ENCODE peak calls at places on chromosomes 13 and 19, in seven cellular contexts. C is left ventricle myocardium inferior, T is adrenal gland, J is A549, H is endodermal cell, W is lung, P is IMR-90. U is an unnamed sample.

GRCh38 chr19:49338691-49339363 is 3.6 kb downstream of the CD37 start:
- DNase-seq in J (peak), P (no peak), T (peak), H (peak), C (peak), W (peak), U (peak)

GRCh38 chr13:68982961-68983619 is 1124.5 kb upstream of the ATXN8OS start:
- DNase-seq in W (no peak), T (no peak), J (no peak), C (no peak), P (no peak), H (peak), U (no peak)

GRCh38 chr19:12828494-12828893 is 5.9 kb downstream of the RTBDN start:
- DNase-seq in P (no peak), T (peak), J (no peak), W (no peak), H (peak), C (no peak), U (peak)

GRCh38 chr13:103386341-103386740 is 320.1 kb upstream of the SLC10A2 start:
- DNase-seq in H (no peak), W (no peak), C (no peak), P (no peak), T (peak), J (peak), U (peak)

GRCh38 chr19:48914181-48914580 is 14.1 kb downstream of the NUCB1 start:
- DNase-seq in P (no peak), J (no peak), W (no peak), T (no peak), C (no peak), H (no peak), U (no peak)

GRCh38 chr13:51806571-51806970 is 2.6 kb upstream of the DHRS12 start:
- DNase-seq in J (peak), P (peak), C (no peak), T (peak), H (no peak), W (no peak), U (peak)

GRCh38 chr13:60463787-60464186 is 66.8 kb downstream of the TDRD3 start:
- DNase-seq in H (no peak), J (no peak), T (no peak), W (no peak), C (no peak), P (no peak), U (no peak)

GRCh38 chr13:23656637-23657036 is 86.4 kb downstream of the TNFRSF19 start:
- DNase-seq in T (peak), J (no peak), P (peak), H (no peak), W (no peak), C (no peak), U (peak)

GRCh38 chr13:27919934-27920676 is at the start of gene PDX1:
- DNase-seq in H (peak), J (no peak), T (peak), W (peak), C (peak), P (no peak), U (no peak)

GRCh38 chr19:33522371-33522662 is 726 bp upstream of the PEPD start:
- DNase-seq in J (no peak), H (no peak), W (no peak), P (no peak), C (no peak), T (no peak), U (no peak)
- H3K4me3 ChIP-seq in J (peak), H (peak), W (no peak), P (no peak), C (peak), T (no peak), U (peak)

GRCh38 chr19:38869836-38870607 is 8.1 kb downstream of the RINL start:
- DNase-seq in P (peak), W (peak), J (peak), H (peak), C (peak), T (peak), U (peak)
- TF ChIP-seq CTCF in P (peak), W (peak), J (peak), H (peak), C (peak), T (peak), U (peak)

GRCh38 chr19:18328340-18329034 is 5.6 kb upstream of the LSM4 start:
- DNase-seq in P (peak), W (peak), J (peak), H (peak), T (peak), C (peak), U (peak)
- H3K4me3 ChIP-seq in P (peak), W (no peak), J (peak), H (peak), T (no peak), C (peak), U (peak)

DNA sequence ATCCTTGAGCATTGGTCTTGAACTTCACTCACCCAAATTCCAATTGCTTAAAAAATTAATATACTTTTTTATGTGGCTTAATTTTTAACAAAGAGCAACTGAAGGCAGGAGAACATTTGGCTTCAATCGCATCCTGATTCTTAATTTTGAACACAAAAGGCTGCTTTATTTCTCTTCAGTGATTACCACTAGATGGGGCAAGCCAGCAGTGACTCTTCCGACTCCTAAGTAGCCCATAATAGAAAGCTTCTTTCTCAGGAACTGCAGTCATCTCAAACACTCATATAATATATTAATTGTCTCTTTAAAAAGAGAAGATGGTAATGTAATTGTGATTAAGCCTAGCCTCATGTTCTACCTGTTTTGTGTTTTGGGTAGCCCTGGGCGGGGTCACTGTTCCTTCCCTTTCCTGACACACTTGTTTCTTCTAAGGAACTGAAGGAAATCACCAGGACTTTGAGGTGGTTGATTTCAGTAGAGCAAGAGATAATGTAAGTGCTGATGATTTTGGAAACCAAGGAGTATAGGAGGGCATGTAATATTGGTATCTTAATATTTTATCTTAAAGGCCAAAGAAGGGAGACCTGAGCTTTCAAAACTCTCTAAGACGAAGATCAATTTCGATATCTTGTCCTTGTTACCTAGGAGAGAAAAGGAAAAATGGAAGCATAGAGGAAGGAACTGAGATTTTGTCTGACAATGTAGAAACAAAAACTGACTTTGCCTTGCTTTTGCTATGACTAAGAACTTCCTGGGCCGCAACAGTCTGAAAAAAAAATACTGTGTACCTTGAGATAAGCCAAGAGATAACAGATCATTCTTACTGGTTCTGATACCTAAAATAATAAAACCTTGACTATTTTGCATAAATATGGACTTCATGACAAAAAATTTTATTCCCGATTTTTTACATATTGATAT is 73.1 kb downstream of the TNFSF13B start:
- DNase-seq in J (peak), T (no peak), P (peak), H (no peak), W (no peak), C (no peak), U (peak)
- TF ChIP-seq CTCF in J (peak), T (peak), P (peak), H (peak), W (peak), C (peak), U (peak)

GRCh38 chr13:21142766-21143165 is 33.6 kb downstream of the SKA3 start:
- DNase-seq in J (no peak), P (no peak), C (no peak), W (no peak), H (no peak), T (no peak), U (no peak)
- H3K4me3 ChIP-seq in J (no peak), P (no peak), C (peak), W (no peak), H (peak), T (no peak), U (no peak)

DNA sequence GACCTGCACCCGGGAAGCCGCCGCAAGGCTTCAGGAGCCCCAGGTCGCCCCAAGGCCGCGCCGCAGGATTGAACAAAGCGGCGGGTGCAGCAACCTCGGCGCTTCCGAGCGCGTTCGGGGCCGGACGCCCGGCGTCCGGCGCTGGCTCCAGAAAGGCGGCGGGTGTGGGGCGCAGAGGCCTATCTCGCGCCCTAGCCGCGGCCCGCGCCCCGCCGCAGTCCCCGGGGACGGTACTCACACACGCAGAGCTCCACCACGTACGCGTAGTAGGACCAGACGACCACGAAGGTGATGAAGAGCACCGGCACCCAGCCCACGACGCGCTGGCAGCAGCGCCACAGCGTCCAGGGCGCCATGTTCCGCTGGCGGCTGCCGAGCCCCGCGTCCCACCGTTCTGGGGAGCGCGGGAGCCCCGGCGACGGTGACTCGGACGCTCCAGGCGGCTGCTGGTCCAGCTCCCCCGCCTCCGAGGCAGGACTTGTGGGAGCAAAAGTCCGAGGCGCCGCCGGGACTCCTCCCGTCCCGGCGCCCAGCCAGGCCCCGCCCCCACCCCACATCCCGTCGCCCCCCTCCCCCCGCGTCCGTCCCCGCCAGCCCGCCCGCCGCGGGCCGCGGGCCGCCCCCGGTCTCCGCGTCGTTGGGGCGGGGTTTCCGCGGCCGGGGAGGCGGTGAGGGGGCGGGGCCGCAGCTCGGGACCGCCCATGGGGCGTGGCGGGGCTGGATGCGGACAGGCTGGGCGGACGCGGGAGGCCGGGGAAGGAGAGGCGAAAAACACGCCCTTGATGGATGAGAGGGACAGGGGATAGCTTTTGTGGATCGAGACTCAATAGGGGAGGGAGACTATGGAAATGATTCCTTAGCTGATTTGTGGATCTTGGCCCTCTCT is at the start of gene ZDHHC20:
- DNase-seq in W (peak), H (peak), J (peak), T (peak), P (peak), C (peak), U (peak)
- TF ChIP-seq CTCF in W (no peak), H (no peak), J (no peak), T (no peak), P (no peak), C (no peak), U (no peak)

GRCh38 chr13:48235814-48236135 is 2.8 kb downstream of the ITM2B start:
- DNase-seq in J (no peak), C (no peak), T (no peak), P (no peak), H (no peak), W (no peak), U (no peak)
- H3K4me3 ChIP-seq in J (no peak), C (peak), T (no peak), P (no peak), H (peak), W (peak), U (peak)